ENCODE peak calls at places on chromosomes 7 and 10, in eight cellular contexts. One of them, this sample, is unnamed.

GRCh38 chr7:44987996-44988395 is 9.2 kb upstream of the MYO1G start:
- DNase-seq in cardiac fibroblast: no peak
- DNase-seq in stomach: no peak
- DNase-seq in foreskin fibroblast: no peak
- DNase-seq in fibroblast of the aortic adventitia: no peak
- DNase-seq in neural crest cell: no peak
- DNase-seq in esophagus squamous epithelium: no peak
- DNase-seq in sigmoid colon: no peak
- DNase-seq in this sample: no peak

GRCh38 chr10:90723416-90724068 is 134.3 kb downstream of the HTR7 start:
- DNase-seq in esophagus squamous epithelium: no peak
- DNase-seq in neural crest cell: no peak
- DNase-seq in foreskin fibroblast: no peak
- DNase-seq in sigmoid colon: no peak
- DNase-seq in cardiac fibroblast: no peak
- DNase-seq in fibroblast of the aortic adventitia: no peak
- DNase-seq in stomach: no peak
- DNase-seq in this sample: no peak

GRCh38 chr7:45132708-45133320 is 21.3 kb upstream of the TBRG4 start:
- DNase-seq in stomach: no peak
- DNase-seq in foreskin fibroblast: no peak
- DNase-seq in neural crest cell: no peak
- DNase-seq in esophagus squamous epithelium: no peak
- DNase-seq in cardiac fibroblast: no peak
- DNase-seq in fibroblast of the aortic adventitia: no peak
- DNase-seq in sigmoid colon: no peak
- DNase-seq in this sample: no peak

GRCh38 chr10:58237014-58237830 is 30.5 kb downstream of the IPMK start:
- DNase-seq in foreskin fibroblast: peak; percentile 76
- DNase-seq in esophagus squamous epithelium: no peak
- DNase-seq in cardiac fibroblast: peak; percentile 90
- DNase-seq in stomach: no peak
- DNase-seq in neural crest cell: no peak
- DNase-seq in fibroblast of the aortic adventitia: peak; percentile 90
- DNase-seq in sigmoid colon: no peak
- DNase-seq in this sample: no peak

GRCh38 chr7:25031007-25031406 is 51.0 kb upstream of the OSBPL3 start:
- DNase-seq in stomach: no peak
- DNase-seq in fibroblast of the aortic adventitia: no peak
- DNase-seq in neural crest cell: no peak
- DNase-seq in esophagus squamous epithelium: peak; percentile 2
- DNase-seq in cardiac fibroblast: no peak
- DNase-seq in foreskin fibroblast: no peak
- DNase-seq in sigmoid colon: no peak
- DNase-seq in this sample: no peak

GRCh38 chr10:49647554-49647953 is 31.9 kb upstream of the C10orf53 start:
- DNase-seq in sigmoid colon: no peak
- DNase-seq in neural crest cell: no peak
- DNase-seq in stomach: no peak
- DNase-seq in foreskin fibroblast: no peak
- DNase-seq in fibroblast of the aortic adventitia: no peak
- DNase-seq in esophagus squamous epithelium: no peak
- DNase-seq in cardiac fibroblast: no peak
- DNase-seq in this sample: peak; percentile 27

GRCh38 chr10:129199826-129200225 is 267.2 kb upstream of the MGMT start:
- DNase-seq in esophagus squamous epithelium: no peak
- DNase-seq in sigmoid colon: no peak
- DNase-seq in neural crest cell: no peak
- DNase-seq in fibroblast of the aortic adventitia: no peak
- DNase-seq in stomach: no peak
- DNase-seq in foreskin fibroblast: no peak
- DNase-seq in cardiac fibroblast: no peak
- DNase-seq in this sample: no peak

GRCh38 chr7:131655866-131656265 is 99.4 kb upstream of the PODXL start:
- DNase-seq in fibroblast of the aortic adventitia: no peak
- DNase-seq in foreskin fibroblast: no peak
- DNase-seq in esophagus squamous epithelium: no peak
- DNase-seq in neural crest cell: no peak
- DNase-seq in sigmoid colon: peak; percentile 39
- DNase-seq in cardiac fibroblast: no peak
- DNase-seq in stomach: no peak
- DNase-seq in this sample: no peak

GRCh38 chr7:67625257-67625713 is 628.7 kb downstream of the TYW1 start:
- DNase-seq in foreskin fibroblast: peak; percentile 1
- DNase-seq in stomach: peak; percentile 53
- DNase-seq in esophagus squamous epithelium: no peak
- DNase-seq in cardiac fibroblast: peak; percentile 84
- DNase-seq in neural crest cell: peak; percentile 90
- DNase-seq in fibroblast of the aortic adventitia: peak; percentile 37
- DNase-seq in sigmoid colon: peak; percentile 89
- DNase-seq in this sample: peak; percentile 88

GRCh38 chr7:95596183-95597135 is at the start of gene PDK4:
- DNase-seq in esophagus squamous epithelium: peak; percentile 20
- DNase-seq in sigmoid colon: peak; percentile 99
- DNase-seq in stomach: peak; percentile 98
- DNase-seq in neural crest cell: peak; percentile 32
- DNase-seq in foreskin fibroblast: peak; percentile 51
- DNase-seq in cardiac fibroblast: peak; percentile 92
- DNase-seq in fibroblast of the aortic adventitia: peak; percentile 22
- DNase-seq in this sample: peak; percentile 85

GRCh38 chr10:62082729-62083412 is 181.4 kb downstream of the ARID5B start:
- DNase-seq in stomach: no peak
- DNase-seq in sigmoid colon: no peak
- DNase-seq in cardiac fibroblast: peak; percentile 87
- DNase-seq in neural crest cell: no peak
- DNase-seq in esophagus squamous epithelium: no peak
- DNase-seq in fibroblast of the aortic adventitia: peak; percentile 90
- DNase-seq in foreskin fibroblast: no peak
- DNase-seq in this sample: no peak

GRCh38 chr7:113756250-113756649 is 162.6 kb downstream of the PPP1R3A start:
- DNase-seq in stomach: no peak
- DNase-seq in foreskin fibroblast: no peak
- DNase-seq in neural crest cell: no peak
- DNase-seq in sigmoid colon: no peak
- DNase-seq in cardiac fibroblast: no peak
- DNase-seq in fibroblast of the aortic adventitia: no peak
- DNase-seq in esophagus squamous epithelium: no peak
- DNase-seq in this sample: no peak

GRCh38 chr7:113751547-113751946 is 167.3 kb downstream of the PPP1R3A start:
- DNase-seq in fibroblast of the aortic adventitia: no peak
- DNase-seq in cardiac fibroblast: no peak
- DNase-seq in esophagus squamous epithelium: no peak
- DNase-seq in foreskin fibroblast: no peak
- DNase-seq in stomach: no peak
- DNase-seq in neural crest cell: no peak
- DNase-seq in sigmoid colon: no peak
- DNase-seq in this sample: no peak

GRCh38 chr7:113752689-113753088 is 166.1 kb downstream of the PPP1R3A start:
- DNase-seq in esophagus squamous epithelium: no peak
- DNase-seq in foreskin fibroblast: no peak
- DNase-seq in fibroblast of the aortic adventitia: no peak
- DNase-seq in stomach: no peak
- DNase-seq in cardiac fibroblast: no peak
- DNase-seq in neural crest cell: no peak
- DNase-seq in sigmoid colon: no peak
- DNase-seq in this sample: no peak

GRCh38 chr7:113752289-113752688 is 166.5 kb downstream of the PPP1R3A start:
- DNase-seq in cardiac fibroblast: no peak
- DNase-seq in sigmoid colon: no peak
- DNase-seq in neural crest cell: no peak
- DNase-seq in stomach: no peak
- DNase-seq in fibroblast of the aortic adventitia: no peak
- DNase-seq in esophagus squamous epithelium: no peak
- DNase-seq in foreskin fibroblast: no peak
- DNase-seq in this sample: no peak
- TF ChIP-seq CTCF in cardiac fibroblast: no peak
- TF ChIP-seq CTCF in sigmoid colon: no peak
- TF ChIP-seq CTCF in neural crest cell: no peak
- TF ChIP-seq CTCF in stomach: no peak
- TF ChIP-seq CTCF in fibroblast of the aortic adventitia: no peak
- TF ChIP-seq CTCF in esophagus squamous epithelium: no peak
- TF ChIP-seq CTCF in foreskin fibroblast: no peak
- TF ChIP-seq CTCF in this sample: no peak

GRCh38 chr7:104862719-104863118 is 151.3 kb upstream of the KMT2E start:
- DNase-seq in esophagus squamous epithelium: no peak
- DNase-seq in neural crest cell: peak; percentile 28
- DNase-seq in fibroblast of the aortic adventitia: no peak
- DNase-seq in cardiac fibroblast: no peak
- DNase-seq in sigmoid colon: no peak
- DNase-seq in stomach: no peak
- DNase-seq in foreskin fibroblast: no peak
- DNase-seq in this sample: no peak
- TF ChIP-seq CTCF in esophagus squamous epithelium: peak; percentile 5
- TF ChIP-seq CTCF in neural crest cell: peak; percentile 58
- TF ChIP-seq CTCF in fibroblast of the aortic adventitia: peak; percentile 31
- TF ChIP-seq CTCF in cardiac fibroblast: peak; percentile 47
- TF ChIP-seq CTCF in sigmoid colon: no peak
- TF ChIP-seq CTCF in stomach: no peak
- TF ChIP-seq CTCF in foreskin fibroblast: peak; percentile 3
- TF ChIP-seq CTCF in this sample: peak; percentile 27

GRCh38 chr7:42269161-42269560 is 32.2 kb upstream of the GLI3 start:
- DNase-seq in foreskin fibroblast: no peak
- DNase-seq in stomach: no peak
- DNase-seq in neural crest cell: no peak
- DNase-seq in sigmoid colon: no peak
- DNase-seq in cardiac fibroblast: no peak
- DNase-seq in fibroblast of the aortic adventitia: no peak
- DNase-seq in esophagus squamous epithelium: no peak
- DNase-seq in this sample: no peak

GRCh38 chr7:42278360-42278759 is 41.4 kb upstream of the GLI3 start:
- DNase-seq in foreskin fibroblast: no peak
- DNase-seq in sigmoid colon: no peak
- DNase-seq in neural crest cell: no peak
- DNase-seq in esophagus squamous epithelium: no peak
- DNase-seq in stomach: no peak
- DNase-seq in fibroblast of the aortic adventitia: no peak
- DNase-seq in cardiac fibroblast: peak; percentile 7
- DNase-seq in this sample: no peak

GRCh38 chr7:42274052-42274451 is 37.0 kb upstream of the GLI3 start:
- DNase-seq in neural crest cell: no peak
- DNase-seq in foreskin fibroblast: peak; percentile 6
- DNase-seq in cardiac fibroblast: peak; percentile 70
- DNase-seq in stomach: no peak
- DNase-seq in sigmoid colon: no peak
- DNase-seq in esophagus squamous epithelium: no peak
- DNase-seq in fibroblast of the aortic adventitia: peak; percentile 18
- DNase-seq in this sample: no peak

DNA sequence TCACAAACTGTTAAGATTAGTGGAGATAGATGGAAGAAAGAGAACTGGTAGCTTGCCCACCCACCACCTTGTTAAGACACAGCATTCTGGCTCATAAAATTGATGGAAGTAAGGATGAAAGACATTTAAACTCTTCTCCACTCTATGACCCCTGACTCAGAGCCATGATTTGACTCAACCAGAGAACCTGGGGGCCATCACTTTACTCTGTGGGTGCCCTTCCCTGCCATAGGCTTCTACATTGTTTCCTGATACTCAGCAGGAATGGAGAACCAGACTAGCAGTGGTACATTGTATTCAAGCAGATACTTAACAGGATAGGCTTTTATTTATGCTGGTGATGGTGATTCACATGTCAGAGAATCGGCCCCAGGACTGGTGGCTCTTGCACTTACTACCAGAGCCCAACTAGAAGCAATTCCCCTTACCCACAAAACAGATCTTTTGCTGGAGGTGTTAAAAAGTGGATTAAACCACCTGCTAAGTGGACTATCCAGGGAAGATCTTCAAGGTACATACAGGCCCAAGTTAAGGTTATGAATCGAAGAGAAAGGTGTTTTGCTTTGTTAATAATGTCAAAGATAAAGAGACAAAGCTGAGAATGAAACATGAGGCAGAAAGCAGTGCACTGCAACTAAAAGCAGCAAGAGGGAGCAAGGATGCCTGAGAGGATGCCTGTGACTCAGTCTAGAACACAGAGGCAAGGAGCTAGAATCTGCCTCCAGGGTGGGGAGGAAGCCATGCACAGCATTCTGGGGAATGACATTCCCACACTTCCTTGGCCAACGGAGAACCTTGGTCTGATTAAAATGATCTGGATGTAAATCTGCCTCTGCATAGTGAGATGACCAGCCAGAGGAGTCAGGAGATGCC is 36.0 kb upstream of the GLI3 start:
- DNase-seq in fibroblast of the aortic adventitia: peak; percentile 31
- DNase-seq in stomach: no peak
- DNase-seq in cardiac fibroblast: peak; percentile 59
- DNase-seq in esophagus squamous epithelium: no peak
- DNase-seq in neural crest cell: no peak
- DNase-seq in sigmoid colon: no peak
- DNase-seq in foreskin fibroblast: peak; percentile 24
- DNase-seq in this sample: no peak
- TF ChIP-seq CTCF in fibroblast of the aortic adventitia: peak; percentile 53
- TF ChIP-seq CTCF in stomach: no peak
- TF ChIP-seq CTCF in cardiac fibroblast: peak; percentile 81
- TF ChIP-seq CTCF in esophagus squamous epithelium: peak; percentile 65
- TF ChIP-seq CTCF in neural crest cell: peak; percentile 46
- TF ChIP-seq CTCF in sigmoid colon: peak; percentile 32
- TF ChIP-seq CTCF in foreskin fibroblast: peak; percentile 67
- TF ChIP-seq CTCF in this sample: peak; percentile 59

GRCh38 chr7:149791411-149792219 is 18.2 kb upstream of the ZNF467 start:
- DNase-seq in stomach: no peak
- DNase-seq in esophagus squamous epithelium: no peak
- DNase-seq in sigmoid colon: no peak
- DNase-seq in fibroblast of the aortic adventitia: no peak
- DNase-seq in cardiac fibroblast: no peak
- DNase-seq in foreskin fibroblast: no peak
- DNase-seq in neural crest cell: no peak
- DNase-seq in this sample: no peak

GRCh38 chr7:149790754-149791360 is 17.5 kb upstream of the ZNF467 start:
- DNase-seq in fibroblast of the aortic adventitia: no peak
- DNase-seq in cardiac fibroblast: no peak
- DNase-seq in sigmoid colon: no peak
- DNase-seq in stomach: no peak
- DNase-seq in neural crest cell: no peak
- DNase-seq in foreskin fibroblast: no peak
- DNase-seq in esophagus squamous epithelium: no peak
- DNase-seq in this sample: no peak

GRCh38 chr7:149789101-149789500 is 15.7 kb upstream of the ZNF467 start:
- DNase-seq in esophagus squamous epithelium: no peak
- DNase-seq in foreskin fibroblast: no peak
- DNase-seq in stomach: no peak
- DNase-seq in fibroblast of the aortic adventitia: no peak
- DNase-seq in cardiac fibroblast: no peak
- DNase-seq in sigmoid colon: no peak
- DNase-seq in neural crest cell: no peak
- DNase-seq in this sample: no peak

GRCh38 chr7:149788300-149788851 is 15.0 kb upstream of the ZNF467 start:
- DNase-seq in stomach: no peak
- DNase-seq in esophagus squamous epithelium: no peak
- DNase-seq in fibroblast of the aortic adventitia: no peak
- DNase-seq in foreskin fibroblast: no peak
- DNase-seq in neural crest cell: no peak
- DNase-seq in sigmoid colon: no peak
- DNase-seq in cardiac fibroblast: no peak
- DNase-seq in this sample: no peak

DNA sequence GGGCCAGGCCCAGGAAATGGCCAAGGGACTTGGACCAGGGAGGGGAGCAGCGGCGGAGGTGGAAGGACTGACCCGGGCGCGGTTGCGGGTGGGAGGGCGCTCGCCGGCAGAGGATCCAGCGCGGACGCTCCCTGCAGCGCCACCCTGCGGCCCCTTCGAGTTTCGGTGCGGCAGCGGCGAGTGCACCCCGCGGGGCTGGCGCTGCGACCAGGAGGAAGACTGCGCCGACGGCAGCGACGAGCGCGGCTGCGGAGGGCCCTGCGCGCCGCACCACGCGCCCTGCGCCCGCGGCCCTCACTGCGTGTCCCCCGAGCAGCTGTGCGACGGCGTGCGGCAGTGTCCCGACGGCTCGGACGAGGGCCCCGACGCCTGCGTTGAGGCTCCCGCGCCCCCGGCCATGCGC is 16.8 kb upstream of the ZNF467 start:
- DNase-seq in esophagus squamous epithelium: no peak
- DNase-seq in stomach: peak; percentile 51
- DNase-seq in sigmoid colon: no peak
- DNase-seq in cardiac fibroblast: peak; percentile 31
- DNase-seq in fibroblast of the aortic adventitia: no peak
- DNase-seq in foreskin fibroblast: no peak
- DNase-seq in neural crest cell: peak; percentile 70
- DNase-seq in this sample: no peak
- TF ChIP-seq CTCF in esophagus squamous epithelium: peak; percentile 63
- TF ChIP-seq CTCF in stomach: no peak
- TF ChIP-seq CTCF in sigmoid colon: peak; percentile 49
- TF ChIP-seq CTCF in cardiac fibroblast: peak; percentile 26
- TF ChIP-seq CTCF in fibroblast of the aortic adventitia: peak; percentile 28
- TF ChIP-seq CTCF in foreskin fibroblast: peak; percentile 19
- TF ChIP-seq CTCF in neural crest cell: peak; percentile 69
- TF ChIP-seq CTCF in this sample: peak; percentile 16

This sample was measured in osteocyte.